ENCODE peak calls at places on chromosome 1, in five cellular contexts. X, U, F, G and P are unnamed samples.

GRCh38 chr1:55426156-55426555 is 211.0 kb upstream of the USP24 start:
- DNase-seq in X (no peak), F (no peak), G (no peak), U (no peak), P (no peak)

GRCh38 chr1:167447521-167448136 is 70.7 kb downstream of the CD247 start:
- DNase-seq in F (peak), U (no peak), G (peak), X (no peak), P (no peak)

GRCh38 chr1:59815892-59816291 is 1.1 kb downstream of the HOOK1 start:
- DNase-seq in F (no peak), G (no peak), X (no peak), U (no peak), P (no peak)

GRCh38 chr1:46689326-46689725 is 17.7 kb downstream of the TEX38 start:
- DNase-seq in U (no peak), X (no peak), G (no peak), F (peak), P (no peak)

GRCh38 chr1:110207831-110208230 is 2.3 kb upstream of the KCNC4 start:
- DNase-seq in F (peak), G (peak), X (peak), U (peak), P (no peak)

GRCh38 chr1:112833806-112834205 is 118.7 kb upstream of the PPM1J start:
- DNase-seq in U (no peak), F (no peak), X (no peak), G (no peak), P (no peak)

GRCh38 chr1:88683848-88684481 is at the start of gene PKN2:
- DNase-seq in U (peak), X (peak), F (peak), G (peak), P (peak)

GRCh38 chr1:213622365-213623087 is 365.2 kb upstream of the PROX1 start:
- DNase-seq in F (no peak), X (no peak), U (no peak), G (no peak), P (no peak)

GRCh38 chr1:81406292-81406691 is 394.4 kb upstream of the ADGRL2 start:
- DNase-seq in F (no peak), X (no peak), G (no peak), U (no peak), P (no peak)

GRCh38 chr1:226880372-226881287 is 10.2 kb downstream of the PSEN2 start:
- DNase-seq in G (no peak), X (no peak), U (no peak), F (no peak), P (no peak)

GRCh38 chr1:8382051-8382505 is 64.2 kb downstream of the SLC45A1 start:
- DNase-seq in U (no peak), X (no peak), F (no peak), G (no peak), P (no peak)

GRCh38 chr1:91806777-91807700 is 78.9 kb downstream of the TGFBR3 start:
- DNase-seq in U (no peak), X (peak), G (no peak), F (no peak), P (no peak)

GRCh38 chr1:178886551-178886950 is 15.7 kb upstream of the ANGPTL1 start:
- DNase-seq in X (no peak), F (no peak), G (no peak), U (no peak), P (no peak)

GRCh38 chr1:191693797-191694196 is 464.5 kb upstream of the RGS18 start:
- DNase-seq in G (no peak), F (no peak), X (no peak), U (no peak), P (no peak)

GRCh38 chr1:116356673-116357072 is 16.4 kb upstream of the ATP1A1 start:
- DNase-seq in X (no peak), F (no peak), U (no peak), G (no peak), P (peak)

GRCh38 chr1:10434590-10434989 is 4.4 kb downstream of the CENPS start:
- DNase-seq in F (no peak), X (no peak), U (no peak), G (no peak), P (no peak)

GRCh38 chr1:38403667-38404066 is 357.1 kb upstream of the POU3F1 start:
- DNase-seq in G (no peak), X (no peak), U (no peak), F (no peak), P (no peak)

GRCh38 chr1:90746857-90747256 is 29.8 kb upstream of the BARHL2 start:
- DNase-seq in F (no peak), U (no peak), X (no peak), G (no peak), P (no peak)

GRCh38 chr1:20125091-20125490 is 5.8 kb upstream of the PLA2G2D start:
- DNase-seq in U (no peak), X (no peak), F (no peak), G (no peak), P (no peak)

GRCh38 chr1:164440222-164440621 is 118.8 kb upstream of the PBX1 start:
- DNase-seq in F (no peak), U (peak), X (peak), G (no peak), P (peak)

GRCh38 chr1:68703921-68704354 is 207.1 kb upstream of the DEPDC1 start:
- DNase-seq in X (no peak), U (no peak), G (no peak), F (no peak), P (no peak)

GRCh38 chr1:111739222-111739983 is at the start of gene INKA2:
- DNase-seq in G (peak), X (peak), U (peak), F (peak), P (peak)

GRCh38 chr1:23111600-23112535 is 56.8 kb downstream of the LUZP1 start:
- DNase-seq in F (no peak), X (no peak), U (no peak), G (no peak), P (no peak)

GRCh38 chr1:248686815-248687214 is 15.8 kb downstream of the OR14I1 start:
- DNase-seq in X (no peak), F (no peak), G (no peak), U (peak), P (no peak)

GRCh38 chr1:112518186-112518585 is 9.4 kb downstream of the WNT2B start:
- DNase-seq in X (no peak), U (no peak), F (no peak), G (no peak), P (no peak)

GRCh38 chr1:70966018-70966638 is 81.5 kb downstream of the PTGER3 start:
- DNase-seq in X (peak), G (no peak), F (no peak), U (no peak), P (peak)

GRCh38 chr1:117534995-117535467 is 70.8 kb upstream of the TENT5C start:
- DNase-seq in X (peak), U (peak), G (peak), F (peak), P (peak)

GRCh38 chr1:243718893-243719292 is 131.2 kb downstream of the AKT3 start:
- DNase-seq in F (no peak), U (no peak), X (peak), G (no peak), P (peak)

GRCh38 chr1:65813956-65814355 is 21.3 kb downstream of the PDE4B start:
- DNase-seq in G (no peak), X (peak), F (no peak), U (no peak), P (peak)

GRCh38 chr1:171418546-171418945 is 66.8 kb upstream of the PRRC2C start:
- DNase-seq in X (no peak), G (no peak), F (no peak), U (no peak), P (no peak)

GRCh38 chr1:208169081-208169879 is 74.9 kb downstream of the PLXNA2 start:
- DNase-seq in G (no peak), U (no peak), X (no peak), F (no peak), P (no peak)

GRCh38 chr1:63758805-63759204 is 15.0 kb upstream of the ROR1 start:
- DNase-seq in X (no peak), G (peak), F (peak), U (no peak), P (no peak)

GRCh38 chr1:30409476-30410152 is 313.8 kb downstream of the MATN1 start:
- DNase-seq in U (no peak), F (peak), X (no peak), G (peak), P (no peak)

GRCh38 chr1:212473729-212474128 is 41.0 kb downstream of the NENF start:
- DNase-seq in G (no peak), U (no peak), X (no peak), F (no peak), P (no peak)

GRCh38 chr1:47693115-47693514 is 255.3 kb downstream of the FOXD2 start:
- DNase-seq in U (no peak), G (no peak), F (no peak), X (no peak), P (no peak)

GRCh38 chr1:160806109-160806665 is 10.2 kb downstream of the LY9 start:
- DNase-seq in F (no peak), G (no peak), U (no peak), X (no peak), P (no peak)
- TF ChIP-seq CTCF in F (no peak), G (no peak), U (no peak), X (no peak), P (peak)

GRCh38 chr1:228062085-228062791 is 20.3 kb upstream of the ARF1 start:
- DNase-seq in U (no peak), G (peak), X (no peak), F (no peak), P (no peak)

GRCh38 chr1:228064741-228065542 is 17.6 kb upstream of the ARF1 start:
- DNase-seq in X (no peak), G (peak), U (no peak), F (no peak), P (no peak)

GRCh38 chr1:228064296-228064695 is 18.2 kb upstream of the ARF1 start:
- DNase-seq in F (no peak), U (no peak), G (peak), X (no peak), P (no peak)

GRCh38 chr1:228062812-228063211 is 19.7 kb upstream of the ARF1 start:
- DNase-seq in F (no peak), X (no peak), G (peak), U (no peak), P (no peak)

DNA sequence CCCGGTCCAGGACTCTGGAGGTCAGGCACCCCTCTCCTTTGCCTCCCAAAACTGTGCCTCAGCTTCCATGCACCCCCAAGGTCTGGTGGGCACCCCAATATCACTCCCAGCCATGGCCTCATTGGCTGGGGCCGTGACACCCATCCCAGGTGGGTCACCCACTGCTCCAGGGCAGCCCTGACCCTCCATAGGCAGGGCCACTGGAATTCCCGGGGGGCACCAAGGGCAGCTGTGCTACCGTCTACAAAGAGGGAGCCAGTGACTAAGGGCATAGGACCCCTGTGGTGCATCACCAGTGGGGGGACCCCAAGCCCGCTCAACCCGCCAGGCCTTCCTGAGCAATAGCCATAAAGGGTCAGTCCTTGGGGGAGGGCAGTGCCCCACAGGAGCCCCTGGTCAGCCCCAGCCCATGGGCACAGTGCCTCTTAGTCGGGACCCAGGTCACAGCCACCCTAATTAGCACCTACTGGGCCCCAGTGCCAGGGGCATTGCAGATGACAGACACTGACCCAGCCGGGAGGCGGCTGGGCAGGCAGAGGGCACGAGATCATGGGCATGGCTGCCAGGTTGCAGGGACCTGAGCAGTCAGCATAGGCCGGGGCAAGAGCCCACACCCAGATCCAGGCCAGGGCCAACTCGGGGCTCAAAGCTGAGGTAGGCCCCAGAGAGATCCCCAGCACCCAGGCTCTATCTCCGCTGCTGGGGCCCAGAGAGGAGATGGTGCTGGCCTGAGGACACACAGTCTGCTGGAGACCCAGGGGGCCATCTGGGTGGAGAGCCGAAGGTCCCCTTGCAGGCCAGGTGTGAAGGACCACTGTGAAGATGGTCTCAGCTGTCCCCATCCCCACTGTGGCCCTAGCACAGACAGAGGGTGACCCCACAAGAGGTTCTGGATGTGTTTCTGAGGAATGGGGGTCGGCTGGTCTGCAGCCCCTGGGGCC is 19.0 kb upstream of the ARF1 start:
- DNase-seq in X (no peak), F (no peak), U (no peak), G (peak), P (no peak)
- TF ChIP-seq CTCF in X (no peak), F (no peak), U (no peak), G (no peak), P (no peak)

GRCh38 chr1:203306089-203306969 is 1.0 kb downstream of the BTG2 start:
- DNase-seq in X (peak), U (peak), F (peak), G (peak), P (peak)
- TF ChIP-seq CTCF in X (peak), U (no peak), F (no peak), G (peak), P (no peak)

GRCh38 chr1:202561240-202561639 is 149.0 kb downstream of the SYT2 start:
- DNase-seq in G (no peak), X (no peak), F (no peak), U (no peak), P (no peak)

GRCh38 chr1:202564958-202565497 is 145.2 kb downstream of the SYT2 start:
- DNase-seq in X (no peak), F (no peak), U (no peak), G (no peak), P (no peak)

GRCh38 chr1:202563818-202564217 is 146.4 kb downstream of the SYT2 start:
- DNase-seq in F (no peak), U (no peak), X (no peak), G (no peak), P (no peak)

GRCh38 chr1:202562443-202563060 is 147.7 kb downstream of the SYT2 start:
- DNase-seq in U (no peak), G (no peak), X (peak), F (no peak), P (no peak)

GRCh38 chr1:202561726-202562442 is 148.4 kb downstream of the SYT2 start:
- DNase-seq in X (no peak), F (no peak), U (no peak), G (no peak), P (no peak)
- TF ChIP-seq CTCF in X (peak), F (no peak), U (peak), G (no peak), P (peak)

GRCh38 chr1:227917081-227917950 is 30.4 kb downstream of the WNT9A start:
- DNase-seq in G (no peak), X (no peak), F (no peak), U (no peak), P (no peak)
- TF ChIP-seq CTCF in G (no peak), X (no peak), F (no peak), U (no peak), P (no peak)

GRCh38 chr1:24304763-24305162 is 14.4 kb upstream of the GRHL3 start:
- DNase-seq in X (no peak), F (no peak), G (no peak), U (no peak), P (no peak)
- TF ChIP-seq CTCF in X (no peak), F (no peak), G (no peak), U (no peak), P (no peak)

DNA sequence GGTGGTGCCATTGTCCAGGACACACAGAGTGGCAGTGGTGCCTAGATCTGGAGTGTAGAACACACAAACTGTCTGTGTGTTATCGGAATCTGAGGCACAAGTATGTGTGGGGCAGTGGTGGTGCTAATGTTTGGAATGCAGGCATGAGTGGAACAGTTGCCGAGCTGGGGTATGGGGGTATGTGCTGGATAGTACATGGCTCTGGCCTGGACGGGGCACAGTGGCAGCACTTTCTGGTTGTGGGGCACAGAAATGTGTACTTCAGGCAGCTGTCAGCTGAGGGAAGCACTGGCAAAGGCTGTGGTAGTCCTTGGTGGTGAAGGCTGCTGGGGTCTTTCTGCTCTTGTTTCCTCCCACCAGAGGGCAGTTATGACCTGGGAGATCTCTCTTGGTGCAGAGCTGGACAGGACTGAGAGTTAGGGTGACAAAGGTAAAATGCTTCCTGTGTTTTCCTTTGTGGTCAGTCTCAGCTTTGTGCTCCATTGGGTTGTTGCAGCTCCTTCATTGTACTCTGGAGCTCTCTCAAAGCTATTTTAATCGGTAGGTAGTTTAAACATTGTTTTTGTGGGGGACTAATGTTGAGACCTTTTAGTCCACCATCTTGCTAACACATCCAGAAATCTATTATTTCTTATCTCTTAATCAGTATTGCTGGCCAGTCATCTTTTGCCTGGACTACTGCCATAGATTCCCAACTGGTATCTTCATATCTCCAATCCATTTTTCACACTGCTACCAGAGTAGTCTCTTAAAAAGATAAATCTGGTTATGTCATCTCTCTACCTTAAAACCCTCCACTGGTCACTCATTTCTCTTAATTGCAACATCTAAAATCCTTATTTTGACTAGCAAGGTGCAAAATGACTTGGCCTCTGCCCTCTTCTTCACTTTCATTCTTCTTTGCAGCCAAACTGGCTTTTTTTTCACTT is 83.9 kb upstream of the NBPF4 start:
- DNase-seq in F (no peak), U (no peak), G (no peak), X (no peak), P (no peak)
- TF ChIP-seq CTCF in F (no peak), U (no peak), G (no peak), X (peak), P (peak)

GRCh38 chr1:156445789-156446263 is 54.7 kb downstream of the MEF2D start:
- DNase-seq in X (peak), G (peak), U (peak), F (peak), P (peak)

GRCh38 chr1:156444407-156445001 is 56.1 kb downstream of the MEF2D start:
- DNase-seq in X (no peak), U (no peak), G (no peak), F (no peak), P (no peak)

GRCh38 chr1:156452863-156453262 is 47.7 kb downstream of the MEF2D start:
- DNase-seq in U (no peak), F (no peak), G (no peak), X (no peak), P (no peak)

GRCh38 chr1:156451486-156452184 is 48.9 kb downstream of the MEF2D start:
- DNase-seq in G (no peak), F (no peak), U (no peak), X (no peak), P (no peak)

GRCh38 chr1:156448134-156448967 is 52.2 kb downstream of the MEF2D start:
- DNase-seq in X (no peak), U (no peak), G (no peak), F (no peak), P (no peak)
- TF ChIP-seq CTCF in X (no peak), U (no peak), G (no peak), F (no peak), P (no peak)

GRCh38 chr1:229714964-229715603 is 89.0 kb downstream of the URB2 start:
- DNase-seq in U (no peak), X (peak), F (peak), G (peak), P (peak)
- TF ChIP-seq CTCF in U (no peak), X (peak), F (peak), G (peak), P (peak)

DNA sequence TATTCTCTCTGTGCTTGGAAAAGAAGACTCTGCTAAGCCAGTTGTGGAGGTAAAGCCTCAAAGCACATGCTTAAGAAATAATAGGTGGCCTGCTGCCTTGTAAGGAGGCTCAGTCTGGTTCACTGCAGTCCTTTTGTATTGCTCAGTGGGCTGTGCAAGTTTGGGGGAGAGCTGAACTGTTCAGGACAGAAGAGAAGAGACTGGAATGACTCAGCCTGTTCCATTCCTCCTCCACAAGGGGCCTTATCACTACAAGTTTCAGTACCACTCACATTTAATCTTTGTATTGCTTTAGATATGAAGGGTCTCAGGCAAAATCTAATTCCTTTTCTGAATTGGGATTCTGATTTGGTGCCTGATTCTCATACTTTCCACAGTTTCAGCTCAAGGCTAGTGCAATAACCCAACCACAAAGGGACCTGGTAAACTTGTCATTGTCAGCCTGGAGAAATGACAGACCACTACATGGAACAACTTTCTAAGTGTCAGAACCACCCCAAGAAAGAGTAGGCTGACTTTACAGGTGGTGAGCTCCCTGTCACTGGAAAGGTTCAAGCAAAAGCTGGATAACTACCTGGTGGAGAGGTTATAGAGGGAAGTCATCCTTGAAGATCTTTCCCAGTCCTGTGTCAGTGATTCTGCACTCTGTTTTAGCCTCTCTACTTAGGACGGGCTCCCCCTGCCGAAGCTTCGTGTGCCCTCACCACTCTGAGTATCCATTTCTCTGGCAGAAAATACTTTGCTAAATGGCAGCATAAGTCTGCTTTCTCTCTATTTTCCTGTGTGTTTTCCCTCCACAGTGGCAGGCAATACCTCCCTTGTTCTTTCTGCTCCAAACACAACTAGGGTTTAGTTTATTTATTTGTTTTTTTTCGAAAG is 162.9 kb upstream of the GJB5 start:
- DNase-seq in X (peak), U (no peak), G (no peak), F (no peak), P (no peak)
- TF ChIP-seq CTCF in X (peak), U (no peak), G (no peak), F (no peak), P (peak)